ENCODE peak calls at places on chromosomes 11 and 22, in nine cellular contexts. One of them, this sample, is unnamed.

GRCh38 chr11:116731097-116731761 is 41.6 kb downstream of the BUD13 start:
- DNase-seq in A673: no peak
- DNase-seq in astrocyte of the spinal cord: peak
- DNase-seq in choroid plexus epithelial cell: peak
- DNase-seq in effector memory CD4-positive, alpha-beta T cell: no peak
- DNase-seq in MM.1S: no peak
- DNase-seq in foreskin fibroblast: peak
- DNase-seq in cardiac fibroblast: peak
- DNase-seq in ovary: no peak
- DNase-seq in this sample: no peak

GRCh38 chr22:46008836-46009596 is 32.1 kb upstream of the WNT7B start:
- DNase-seq in A673: no peak
- DNase-seq in astrocyte of the spinal cord: no peak
- DNase-seq in choroid plexus epithelial cell: no peak
- DNase-seq in effector memory CD4-positive, alpha-beta T cell: no peak
- DNase-seq in MM.1S: no peak
- DNase-seq in foreskin fibroblast: no peak
- DNase-seq in cardiac fibroblast: no peak
- DNase-seq in ovary: no peak
- DNase-seq in this sample: no peak

GRCh38 chr11:27294654-27295053 is 68.4 kb downstream of the CCDC34 start:
- DNase-seq in A673: peak
- DNase-seq in astrocyte of the spinal cord: no peak
- DNase-seq in choroid plexus epithelial cell: no peak
- DNase-seq in effector memory CD4-positive, alpha-beta T cell: no peak
- DNase-seq in MM.1S: no peak
- DNase-seq in foreskin fibroblast: no peak
- DNase-seq in cardiac fibroblast: no peak
- DNase-seq in ovary: no peak
- DNase-seq in this sample: no peak

GRCh38 chr11:116062526-116063171 is 558.4 kb upstream of the CADM1 start:
- DNase-seq in A673: no peak
- DNase-seq in astrocyte of the spinal cord: no peak
- DNase-seq in choroid plexus epithelial cell: no peak
- DNase-seq in effector memory CD4-positive, alpha-beta T cell: no peak
- DNase-seq in MM.1S: no peak
- DNase-seq in foreskin fibroblast: peak
- DNase-seq in cardiac fibroblast: no peak
- DNase-seq in ovary: no peak
- DNase-seq in this sample: no peak

GRCh38 chr22:33426451-33426850 is 368.3 kb upstream of the SYN3 start:
- DNase-seq in A673: no peak
- DNase-seq in astrocyte of the spinal cord: peak
- DNase-seq in choroid plexus epithelial cell: peak
- DNase-seq in effector memory CD4-positive, alpha-beta T cell: no peak
- DNase-seq in MM.1S: no peak
- DNase-seq in foreskin fibroblast: no peak
- DNase-seq in cardiac fibroblast: peak
- DNase-seq in ovary: no peak
- DNase-seq in this sample: no peak

GRCh38 chr11:57249384-57250319 is 12.6 kb upstream of the APLNR start:
- DNase-seq in A673: peak
- DNase-seq in astrocyte of the spinal cord: peak
- DNase-seq in choroid plexus epithelial cell: peak
- DNase-seq in effector memory CD4-positive, alpha-beta T cell: no peak
- DNase-seq in MM.1S: peak
- DNase-seq in foreskin fibroblast: peak
- DNase-seq in cardiac fibroblast: peak
- DNase-seq in ovary: peak
- DNase-seq in this sample: no peak

GRCh38 chr22:36327922-36328551 is 59.7 kb downstream of the MYH9 start:
- DNase-seq in A673: no peak
- DNase-seq in astrocyte of the spinal cord: peak
- DNase-seq in choroid plexus epithelial cell: peak
- DNase-seq in effector memory CD4-positive, alpha-beta T cell: no peak
- DNase-seq in MM.1S: no peak
- DNase-seq in foreskin fibroblast: peak
- DNase-seq in cardiac fibroblast: peak
- DNase-seq in ovary: no peak
- DNase-seq in this sample: no peak

GRCh38 chr22:46681010-46681409 is 57.0 kb downstream of the CERK start:
- DNase-seq in A673: no peak
- DNase-seq in astrocyte of the spinal cord: no peak
- DNase-seq in choroid plexus epithelial cell: no peak
- DNase-seq in effector memory CD4-positive, alpha-beta T cell: no peak
- DNase-seq in MM.1S: no peak
- DNase-seq in foreskin fibroblast: no peak
- DNase-seq in cardiac fibroblast: no peak
- DNase-seq in ovary: no peak
- DNase-seq in this sample: no peak

GRCh38 chr11:43557553-43558031 is 122.9 kb upstream of the HSD17B12 start:
- DNase-seq in A673: peak
- DNase-seq in astrocyte of the spinal cord: no peak
- DNase-seq in choroid plexus epithelial cell: peak
- DNase-seq in effector memory CD4-positive, alpha-beta T cell: no peak
- DNase-seq in MM.1S: no peak
- DNase-seq in foreskin fibroblast: peak
- DNase-seq in cardiac fibroblast: peak
- DNase-seq in ovary: peak
- DNase-seq in this sample: no peak

GRCh38 chr11:6611092-6612007 is 666 bp downstream of the TAF10 start:
- DNase-seq in A673: no peak
- DNase-seq in astrocyte of the spinal cord: peak
- DNase-seq in choroid plexus epithelial cell: peak
- DNase-seq in effector memory CD4-positive, alpha-beta T cell: no peak
- DNase-seq in MM.1S: no peak
- DNase-seq in foreskin fibroblast: peak
- DNase-seq in cardiac fibroblast: peak
- DNase-seq in ovary: peak
- DNase-seq in this sample: no peak

GRCh38 chr11:120089036-120090001 is 48.6 kb downstream of the TRIM29 start:
- DNase-seq in A673: no peak
- DNase-seq in astrocyte of the spinal cord: no peak
- DNase-seq in choroid plexus epithelial cell: no peak
- DNase-seq in effector memory CD4-positive, alpha-beta T cell: no peak
- DNase-seq in MM.1S: no peak
- DNase-seq in foreskin fibroblast: no peak
- DNase-seq in cardiac fibroblast: no peak
- DNase-seq in ovary: no peak
- DNase-seq in this sample: no peak

DNA sequence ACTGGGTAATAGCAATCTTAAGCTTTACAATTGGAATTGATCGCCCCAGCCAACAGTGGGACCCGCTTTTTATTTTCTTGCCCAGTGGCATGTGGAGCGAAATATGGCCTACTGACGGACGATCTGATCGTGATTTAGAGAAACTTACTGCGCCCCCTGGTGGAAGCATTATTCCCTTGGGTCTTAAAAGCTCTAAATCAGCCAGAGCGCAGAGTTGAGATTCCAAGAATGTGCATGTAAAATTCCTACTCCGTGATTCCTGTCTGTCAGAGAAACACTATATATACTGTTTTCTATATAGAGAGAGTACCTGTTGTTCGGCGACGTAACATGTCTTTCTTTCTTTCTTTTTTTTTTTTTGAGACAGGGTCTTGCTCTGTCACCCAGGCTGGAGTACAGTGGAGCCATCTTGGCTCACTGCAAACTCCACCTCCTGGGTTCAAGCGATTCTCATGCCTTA is 3.7 kb upstream of the DPF2 start:
- DNase-seq in A673: peak
- DNase-seq in astrocyte of the spinal cord: peak
- DNase-seq in choroid plexus epithelial cell: peak
- DNase-seq in effector memory CD4-positive, alpha-beta T cell: peak
- DNase-seq in MM.1S: peak
- DNase-seq in foreskin fibroblast: peak
- DNase-seq in cardiac fibroblast: peak
- DNase-seq in ovary: peak
- DNase-seq in this sample: peak
- H3K4me3 ChIP-seq in A673: no peak
- H3K4me3 ChIP-seq in astrocyte of the spinal cord: no peak
- H3K4me3 ChIP-seq in choroid plexus epithelial cell: no peak
- H3K4me3 ChIP-seq in effector memory CD4-positive, alpha-beta T cell: no peak
- H3K4me3 ChIP-seq in MM.1S: no peak
- H3K4me3 ChIP-seq in foreskin fibroblast: no peak
- H3K4me3 ChIP-seq in cardiac fibroblast: no peak
- H3K4me3 ChIP-seq in ovary: no peak
- H3K4me3 ChIP-seq in this sample: no peak

GRCh38 chr22:49825944-49826602 is 1.6 kb downstream of the BRD1 start:
- DNase-seq in A673: peak
- DNase-seq in astrocyte of the spinal cord: peak
- DNase-seq in choroid plexus epithelial cell: peak
- DNase-seq in effector memory CD4-positive, alpha-beta T cell: peak
- DNase-seq in MM.1S: peak
- DNase-seq in foreskin fibroblast: peak
- DNase-seq in cardiac fibroblast: peak
- DNase-seq in ovary: no peak
- DNase-seq in this sample: no peak

GRCh38 chr22:49825436-49825835 is 2.2 kb downstream of the BRD1 start:
- DNase-seq in A673: no peak
- DNase-seq in astrocyte of the spinal cord: peak
- DNase-seq in choroid plexus epithelial cell: peak
- DNase-seq in effector memory CD4-positive, alpha-beta T cell: no peak
- DNase-seq in MM.1S: no peak
- DNase-seq in foreskin fibroblast: peak
- DNase-seq in cardiac fibroblast: peak
- DNase-seq in ovary: no peak
- DNase-seq in this sample: no peak

GRCh38 chr22:49824185-49824925 is 3.3 kb downstream of the BRD1 start:
- DNase-seq in A673: no peak
- DNase-seq in astrocyte of the spinal cord: no peak
- DNase-seq in choroid plexus epithelial cell: no peak
- DNase-seq in effector memory CD4-positive, alpha-beta T cell: no peak
- DNase-seq in MM.1S: no peak
- DNase-seq in foreskin fibroblast: no peak
- DNase-seq in cardiac fibroblast: no peak
- DNase-seq in ovary: no peak
- DNase-seq in this sample: no peak

GRCh38 chr22:49823289-49824045 is 4.2 kb downstream of the BRD1 start:
- DNase-seq in A673: no peak
- DNase-seq in astrocyte of the spinal cord: no peak
- DNase-seq in choroid plexus epithelial cell: no peak
- DNase-seq in effector memory CD4-positive, alpha-beta T cell: no peak
- DNase-seq in MM.1S: no peak
- DNase-seq in foreskin fibroblast: no peak
- DNase-seq in cardiac fibroblast: no peak
- DNase-seq in ovary: no peak
- DNase-seq in this sample: no peak

GRCh38 chr22:49824936-49825335 is 2.7 kb downstream of the BRD1 start:
- DNase-seq in A673: no peak
- DNase-seq in astrocyte of the spinal cord: no peak
- DNase-seq in choroid plexus epithelial cell: no peak
- DNase-seq in effector memory CD4-positive, alpha-beta T cell: no peak
- DNase-seq in MM.1S: no peak
- DNase-seq in foreskin fibroblast: no peak
- DNase-seq in cardiac fibroblast: no peak
- DNase-seq in ovary: no peak
- DNase-seq in this sample: no peak
- H3K4me3 ChIP-seq in A673: peak
- H3K4me3 ChIP-seq in astrocyte of the spinal cord: no peak
- H3K4me3 ChIP-seq in choroid plexus epithelial cell: peak
- H3K4me3 ChIP-seq in effector memory CD4-positive, alpha-beta T cell: peak
- H3K4me3 ChIP-seq in MM.1S: no peak
- H3K4me3 ChIP-seq in foreskin fibroblast: peak
- H3K4me3 ChIP-seq in cardiac fibroblast: peak
- H3K4me3 ChIP-seq in ovary: no peak
- H3K4me3 ChIP-seq in this sample: peak

DNA sequence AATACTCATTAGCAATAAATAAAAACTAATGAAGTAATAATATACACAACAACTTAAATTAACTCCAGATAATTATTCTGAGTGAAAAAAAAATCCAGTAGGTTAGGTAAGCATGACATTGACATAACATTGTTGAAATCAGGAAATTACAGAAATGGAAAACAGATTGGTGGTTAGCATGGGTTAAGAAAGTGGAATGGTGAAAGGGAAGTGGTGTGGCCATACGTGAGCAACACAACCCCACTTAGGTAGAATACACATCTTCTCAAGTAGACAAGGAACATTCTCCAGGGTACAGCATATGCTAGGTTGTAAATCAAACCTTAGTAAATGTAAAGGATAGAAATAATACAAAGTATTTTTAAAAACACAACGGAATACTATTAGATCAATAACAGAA is 30.2 kb upstream of the CLTCL1 start:
- DNase-seq in A673: no peak
- DNase-seq in astrocyte of the spinal cord: no peak
- DNase-seq in choroid plexus epithelial cell: no peak
- DNase-seq in effector memory CD4-positive, alpha-beta T cell: no peak
- DNase-seq in MM.1S: no peak
- DNase-seq in foreskin fibroblast: no peak
- DNase-seq in cardiac fibroblast: no peak
- DNase-seq in ovary: no peak
- DNase-seq in this sample: no peak
- H3K4me3 ChIP-seq in A673: no peak
- H3K4me3 ChIP-seq in astrocyte of the spinal cord: no peak
- H3K4me3 ChIP-seq in choroid plexus epithelial cell: no peak
- H3K4me3 ChIP-seq in effector memory CD4-positive, alpha-beta T cell: no peak
- H3K4me3 ChIP-seq in MM.1S: no peak
- H3K4me3 ChIP-seq in foreskin fibroblast: no peak
- H3K4me3 ChIP-seq in cardiac fibroblast: no peak
- H3K4me3 ChIP-seq in ovary: no peak
- H3K4me3 ChIP-seq in this sample: no peak

DNA sequence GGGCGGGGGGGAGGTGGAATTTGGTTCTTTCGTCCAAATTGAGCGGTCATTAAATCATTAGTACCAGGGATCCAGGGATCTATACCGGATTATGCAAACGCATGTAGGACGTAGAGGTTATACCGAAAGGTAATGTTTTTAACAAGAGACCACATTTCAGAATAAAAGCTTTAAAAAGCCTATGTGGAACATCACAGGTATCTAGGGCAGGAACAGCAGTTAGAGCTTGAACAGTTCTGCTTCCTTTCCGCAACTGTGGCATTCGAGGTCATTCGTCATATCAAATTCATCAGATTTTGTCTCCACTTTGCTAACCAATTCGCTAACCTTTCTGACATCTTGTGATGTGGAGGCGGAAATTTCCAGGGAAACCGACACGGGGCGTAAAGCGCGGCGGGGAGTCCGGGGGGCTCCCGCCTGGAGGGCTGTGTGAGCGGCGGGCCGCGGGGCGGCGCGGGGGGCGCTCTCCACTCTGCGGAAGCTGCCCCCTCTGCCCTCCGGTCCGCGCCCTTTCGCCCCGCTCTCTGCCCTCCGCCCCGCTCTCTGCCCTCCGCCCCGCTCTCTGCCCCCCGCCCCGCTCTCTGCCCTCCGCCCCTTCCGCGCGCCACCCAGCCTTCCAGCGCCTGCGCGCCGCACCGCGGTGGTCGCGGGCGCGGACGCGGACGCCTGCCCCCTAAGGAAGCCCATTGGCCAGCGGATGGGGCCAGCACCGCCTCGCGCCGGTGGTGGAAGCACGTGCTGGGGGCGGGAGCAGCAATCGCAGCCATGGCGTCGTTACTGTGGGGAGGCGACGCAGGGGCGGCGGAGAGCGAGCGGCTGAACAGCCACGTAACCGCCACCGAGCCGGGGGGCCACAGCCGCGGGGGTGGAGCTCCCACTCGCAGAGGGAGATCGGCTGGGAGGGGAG is at the start of gene DDX25:
- DNase-seq in A673: peak
- DNase-seq in astrocyte of the spinal cord: no peak
- DNase-seq in choroid plexus epithelial cell: no peak
- DNase-seq in effector memory CD4-positive, alpha-beta T cell: no peak
- DNase-seq in MM.1S: no peak
- DNase-seq in foreskin fibroblast: peak
- DNase-seq in cardiac fibroblast: no peak
- DNase-seq in ovary: no peak
- DNase-seq in this sample: no peak
- H3K4me3 ChIP-seq in A673: peak
- H3K4me3 ChIP-seq in astrocyte of the spinal cord: no peak
- H3K4me3 ChIP-seq in choroid plexus epithelial cell: peak
- H3K4me3 ChIP-seq in effector memory CD4-positive, alpha-beta T cell: peak
- H3K4me3 ChIP-seq in MM.1S: peak
- H3K4me3 ChIP-seq in foreskin fibroblast: peak
- H3K4me3 ChIP-seq in cardiac fibroblast: peak
- H3K4me3 ChIP-seq in ovary: peak
- H3K4me3 ChIP-seq in this sample: peak